ENCODE peak calls at places on chromosome 5, in nine cellular contexts. One of them, this sample, is unnamed.
A peak's percentile ranks its signal among the peaks of the same experiment; 100 is the strongest.

GRCh38 chr5:96000308-96000707 is 38.7 kb upstream of the ELL2 start:
- DNase-seq in A549: no peak
- DNase-seq in dorsolateral prefrontal cortex: no peak
- DNase-seq in AG09309: no peak
- DNase-seq in breast epithelium: no peak
- DNase-seq in NB4: no peak
- DNase-seq in B cell: no peak
- DNase-seq in cardiac fibroblast: no peak
- DNase-seq in left ventricle myocardium inferior: no peak
- DNase-seq in this sample: no peak

GRCh38 chr5:138282918-138283742 is 8.7 kb upstream of the GFRA3 start:
- DNase-seq in AG09309: peak; percentile 24
- DNase-seq in NB4: peak; percentile 71
- DNase-seq in dorsolateral prefrontal cortex: peak; percentile 42
- DNase-seq in B cell: no peak
- DNase-seq in A549: peak; percentile 76
- DNase-seq in left ventricle myocardium inferior: peak; percentile 20
- DNase-seq in breast epithelium: peak; percentile 33
- DNase-seq in cardiac fibroblast: peak; percentile 66
- DNase-seq in this sample: peak; percentile 23

GRCh38 chr5:79720096-79720495 is 30.5 kb downstream of the CMYA5 start:
- DNase-seq in dorsolateral prefrontal cortex: no peak
- DNase-seq in NB4: no peak
- DNase-seq in left ventricle myocardium inferior: no peak
- DNase-seq in breast epithelium: no peak
- DNase-seq in B cell: no peak
- DNase-seq in cardiac fibroblast: no peak
- DNase-seq in AG09309: no peak
- DNase-seq in A549: no peak
- DNase-seq in this sample: no peak

GRCh38 chr5:145010834-145011233 is 824.3 kb downstream of the PRELID2 start:
- DNase-seq in A549: no peak
- DNase-seq in dorsolateral prefrontal cortex: no peak
- DNase-seq in NB4: no peak
- DNase-seq in breast epithelium: no peak
- DNase-seq in left ventricle myocardium inferior: no peak
- DNase-seq in B cell: no peak
- DNase-seq in cardiac fibroblast: no peak
- DNase-seq in AG09309: no peak
- DNase-seq in this sample: no peak

GRCh38 chr5:147384346-147385193 is 125.3 kb downstream of the DPYSL3 start:
- DNase-seq in A549: no peak
- DNase-seq in B cell: no peak
- DNase-seq in dorsolateral prefrontal cortex: no peak
- DNase-seq in breast epithelium: no peak
- DNase-seq in cardiac fibroblast: no peak
- DNase-seq in left ventricle myocardium inferior: no peak
- DNase-seq in AG09309: no peak
- DNase-seq in NB4: no peak
- DNase-seq in this sample: no peak

GRCh38 chr5:95668728-95669127 is 14.1 kb downstream of the SPATA9 start:
- DNase-seq in breast epithelium: no peak
- DNase-seq in A549: no peak
- DNase-seq in B cell: no peak
- DNase-seq in dorsolateral prefrontal cortex: no peak
- DNase-seq in NB4: no peak
- DNase-seq in cardiac fibroblast: peak; percentile 46
- DNase-seq in left ventricle myocardium inferior: no peak
- DNase-seq in AG09309: no peak
- DNase-seq in this sample: no peak

GRCh38 chr5:132484386-132484715 is 6.2 kb downstream of the IRF1 start:
- DNase-seq in dorsolateral prefrontal cortex: peak; percentile 15
- DNase-seq in breast epithelium: no peak
- DNase-seq in B cell: no peak
- DNase-seq in cardiac fibroblast: no peak
- DNase-seq in NB4: no peak
- DNase-seq in left ventricle myocardium inferior: peak; percentile 7
- DNase-seq in A549: no peak
- DNase-seq in AG09309: no peak
- DNase-seq in this sample: no peak

GRCh38 chr5:123422433-123423277 is 548 bp downstream of the CEP120 start:
- DNase-seq in breast epithelium: no peak
- DNase-seq in B cell: no peak
- DNase-seq in NB4: peak; percentile 58
- DNase-seq in AG09309: no peak
- DNase-seq in dorsolateral prefrontal cortex: no peak
- DNase-seq in left ventricle myocardium inferior: no peak
- DNase-seq in cardiac fibroblast: peak; percentile 49
- DNase-seq in A549: peak; percentile 25
- DNase-seq in this sample: no peak

GRCh38 chr5:167953151-167953788 is 338.2 kb upstream of the WWC1 start:
- DNase-seq in A549: no peak
- DNase-seq in left ventricle myocardium inferior: no peak
- DNase-seq in cardiac fibroblast: no peak
- DNase-seq in B cell: no peak
- DNase-seq in AG09309: no peak
- DNase-seq in dorsolateral prefrontal cortex: no peak
- DNase-seq in breast epithelium: peak; percentile 31
- DNase-seq in NB4: no peak
- DNase-seq in this sample: no peak

DNA sequence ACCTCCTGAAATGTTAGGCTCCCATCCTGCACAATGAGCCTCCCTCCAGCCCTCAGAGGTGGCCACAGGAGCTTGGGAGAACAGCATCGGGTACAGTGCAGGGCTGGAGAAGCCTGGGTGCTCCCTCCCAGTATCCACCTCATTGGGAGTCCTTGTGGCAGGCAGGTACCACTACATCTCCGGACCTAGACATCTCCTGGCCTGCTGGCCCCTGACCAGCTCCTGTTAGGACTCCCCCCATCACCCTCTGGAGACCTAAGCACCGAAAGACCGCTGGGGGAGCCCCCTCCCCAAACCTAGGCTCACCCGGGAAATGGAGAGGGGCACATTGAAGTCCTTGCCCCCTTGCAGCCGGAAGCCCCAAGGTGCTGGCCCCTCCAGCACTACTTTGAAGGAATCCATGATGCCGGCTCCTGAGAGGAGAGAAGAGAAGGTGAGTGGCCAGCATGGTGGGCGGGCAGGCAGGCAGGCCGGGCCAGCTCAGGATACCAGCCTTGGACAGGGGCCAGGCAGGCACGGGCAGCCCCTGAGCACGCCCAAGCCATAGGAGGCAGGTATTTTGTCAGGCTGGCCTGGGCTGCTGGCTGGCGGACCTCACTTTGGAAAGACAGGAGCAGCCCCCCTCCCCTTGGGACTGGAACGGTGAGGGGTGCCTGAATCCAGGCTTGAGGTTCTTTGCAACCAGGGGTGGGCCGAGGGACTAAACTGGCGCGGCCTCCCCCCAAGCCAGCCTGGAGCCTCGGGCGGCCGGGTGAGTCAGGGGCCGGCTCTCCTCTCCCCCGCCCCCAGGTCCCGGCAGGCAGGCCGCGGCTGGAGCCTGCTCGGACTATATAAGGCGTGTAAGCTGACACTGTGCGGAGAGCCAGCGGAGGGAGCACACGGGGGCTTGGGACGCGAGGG is 1.0 kb downstream of the PDLIM7 start:
- DNase-seq in A549: peak; percentile 86
- DNase-seq in breast epithelium: peak; percentile 82
- DNase-seq in AG09309: peak; percentile 74
- DNase-seq in B cell: no peak
- DNase-seq in cardiac fibroblast: peak; percentile 93
- DNase-seq in NB4: peak; percentile 86
- DNase-seq in left ventricle myocardium inferior: peak; percentile 69
- DNase-seq in dorsolateral prefrontal cortex: no peak
- DNase-seq in this sample: peak; percentile 66
- TF ChIP-seq CTCF in A549: no peak
- TF ChIP-seq CTCF in breast epithelium: peak; percentile 26
- TF ChIP-seq CTCF in AG09309: peak; percentile 44
- TF ChIP-seq CTCF in B cell: peak; percentile 15
- TF ChIP-seq CTCF in cardiac fibroblast: peak; percentile 42
- TF ChIP-seq CTCF in NB4: no peak
- TF ChIP-seq CTCF in left ventricle myocardium inferior: peak; percentile 26
- TF ChIP-seq CTCF in dorsolateral prefrontal cortex: no peak
- TF ChIP-seq CTCF in this sample: peak; percentile 52

GRCh38 chr5:177515580-177515979 is 1.2 kb downstream of the DDX41 start:
- DNase-seq in dorsolateral prefrontal cortex: no peak
- DNase-seq in NB4: no peak
- DNase-seq in cardiac fibroblast: no peak
- DNase-seq in left ventricle myocardium inferior: no peak
- DNase-seq in B cell: no peak
- DNase-seq in A549: no peak
- DNase-seq in breast epithelium: no peak
- DNase-seq in AG09309: no peak
- DNase-seq in this sample: no peak

GRCh38 chr5:177513500-177513899 is 3.3 kb downstream of the DDX41 start:
- DNase-seq in AG09309: no peak
- DNase-seq in dorsolateral prefrontal cortex: no peak
- DNase-seq in left ventricle myocardium inferior: no peak
- DNase-seq in cardiac fibroblast: no peak
- DNase-seq in B cell: no peak
- DNase-seq in A549: no peak
- DNase-seq in breast epithelium: no peak
- DNase-seq in NB4: no peak
- DNase-seq in this sample: no peak

GRCh38 chr5:177514541-177514940 is 2.2 kb downstream of the DDX41 start:
- DNase-seq in dorsolateral prefrontal cortex: no peak
- DNase-seq in cardiac fibroblast: no peak
- DNase-seq in breast epithelium: no peak
- DNase-seq in left ventricle myocardium inferior: no peak
- DNase-seq in A549: no peak
- DNase-seq in NB4: no peak
- DNase-seq in B cell: no peak
- DNase-seq in AG09309: no peak
- DNase-seq in this sample: no peak

GRCh38 chr5:177519463-177520235 is 2.9 kb upstream of the DDX41 start:
- DNase-seq in AG09309: no peak
- DNase-seq in B cell: no peak
- DNase-seq in A549: no peak
- DNase-seq in NB4: no peak
- DNase-seq in breast epithelium: no peak
- DNase-seq in dorsolateral prefrontal cortex: no peak
- DNase-seq in cardiac fibroblast: no peak
- DNase-seq in left ventricle myocardium inferior: no peak
- DNase-seq in this sample: no peak

GRCh38 chr5:177516601-177517568 is at the start of gene DDX41:
- DNase-seq in A549: peak; percentile 99
- DNase-seq in cardiac fibroblast: peak; percentile 99
- DNase-seq in B cell: peak; percentile 98
- DNase-seq in dorsolateral prefrontal cortex: peak; percentile 97
- DNase-seq in AG09309: peak; percentile 98
- DNase-seq in breast epithelium: peak; percentile 97
- DNase-seq in left ventricle myocardium inferior: peak; percentile 98
- DNase-seq in NB4: peak; percentile 98
- DNase-seq in this sample: peak; percentile 94
- TF ChIP-seq CTCF in A549: no peak
- TF ChIP-seq CTCF in cardiac fibroblast: no peak
- TF ChIP-seq CTCF in B cell: no peak
- TF ChIP-seq CTCF in dorsolateral prefrontal cortex: peak; percentile 35
- TF ChIP-seq CTCF in AG09309: peak; percentile 21
- TF ChIP-seq CTCF in breast epithelium: no peak
- TF ChIP-seq CTCF in left ventricle myocardium inferior: peak; percentile 23
- TF ChIP-seq CTCF in NB4: no peak
- TF ChIP-seq CTCF in this sample: no peak

DNA sequence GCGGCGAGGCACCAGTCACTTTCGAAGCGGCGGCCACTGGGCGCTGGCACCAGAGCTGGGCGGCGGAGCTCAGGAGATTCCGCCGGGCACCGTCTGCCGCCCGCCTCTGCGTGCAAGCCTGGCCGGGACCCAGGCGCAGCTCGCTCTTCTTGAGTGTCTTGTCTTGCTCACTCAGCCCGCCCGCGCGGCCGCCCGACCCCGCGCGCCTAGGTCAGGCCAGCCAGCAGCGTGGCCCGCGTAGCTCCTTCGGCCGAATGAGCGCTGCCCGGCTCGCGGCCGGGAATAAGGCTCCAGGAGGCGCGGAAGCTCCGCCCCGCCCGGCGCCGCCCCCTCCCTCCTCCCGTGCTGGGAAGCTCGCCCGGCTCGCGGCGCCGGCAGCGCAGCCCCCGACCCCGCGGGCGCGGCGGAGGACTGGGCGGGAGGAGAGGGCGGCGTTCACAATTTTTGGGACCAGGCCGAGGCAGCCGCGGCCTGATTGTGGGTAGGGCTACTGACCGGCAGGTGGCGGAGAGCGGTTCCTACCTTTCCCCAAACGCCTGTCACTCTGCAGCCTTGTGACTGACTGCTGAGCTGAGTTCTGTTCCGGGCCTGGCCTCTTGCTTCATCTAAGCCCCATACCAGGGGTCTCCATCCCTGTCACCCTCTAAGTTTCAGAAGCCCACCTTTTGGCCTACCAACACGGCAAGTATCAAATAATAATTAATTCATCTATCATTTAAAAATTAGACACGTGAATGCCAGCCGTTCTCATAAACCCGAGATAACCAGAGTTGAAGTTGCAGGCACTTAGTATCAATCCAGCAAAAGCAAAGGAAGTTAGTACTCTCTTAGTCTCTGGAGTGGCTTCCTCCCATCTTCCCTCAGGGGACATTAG is at the start of gene HBEGF:
- DNase-seq in cardiac fibroblast: peak; percentile 65
- DNase-seq in dorsolateral prefrontal cortex: peak; percentile 88
- DNase-seq in left ventricle myocardium inferior: peak; percentile 88
- DNase-seq in A549: peak; percentile 69
- DNase-seq in breast epithelium: peak; percentile 62
- DNase-seq in AG09309: no peak
- DNase-seq in NB4: peak; percentile 90
- DNase-seq in B cell: peak; percentile 84
- DNase-seq in this sample: peak; percentile 66
- TF ChIP-seq CTCF in cardiac fibroblast: peak; percentile 45
- TF ChIP-seq CTCF in dorsolateral prefrontal cortex: peak; percentile 15
- TF ChIP-seq CTCF in left ventricle myocardium inferior: peak; percentile 65
- TF ChIP-seq CTCF in A549: no peak
- TF ChIP-seq CTCF in breast epithelium: peak; percentile 45
- TF ChIP-seq CTCF in AG09309: peak; percentile 52
- TF ChIP-seq CTCF in NB4: peak; percentile 40
- TF ChIP-seq CTCF in B cell: peak; percentile 68
- TF ChIP-seq CTCF in this sample: peak; percentile 69

DNA sequence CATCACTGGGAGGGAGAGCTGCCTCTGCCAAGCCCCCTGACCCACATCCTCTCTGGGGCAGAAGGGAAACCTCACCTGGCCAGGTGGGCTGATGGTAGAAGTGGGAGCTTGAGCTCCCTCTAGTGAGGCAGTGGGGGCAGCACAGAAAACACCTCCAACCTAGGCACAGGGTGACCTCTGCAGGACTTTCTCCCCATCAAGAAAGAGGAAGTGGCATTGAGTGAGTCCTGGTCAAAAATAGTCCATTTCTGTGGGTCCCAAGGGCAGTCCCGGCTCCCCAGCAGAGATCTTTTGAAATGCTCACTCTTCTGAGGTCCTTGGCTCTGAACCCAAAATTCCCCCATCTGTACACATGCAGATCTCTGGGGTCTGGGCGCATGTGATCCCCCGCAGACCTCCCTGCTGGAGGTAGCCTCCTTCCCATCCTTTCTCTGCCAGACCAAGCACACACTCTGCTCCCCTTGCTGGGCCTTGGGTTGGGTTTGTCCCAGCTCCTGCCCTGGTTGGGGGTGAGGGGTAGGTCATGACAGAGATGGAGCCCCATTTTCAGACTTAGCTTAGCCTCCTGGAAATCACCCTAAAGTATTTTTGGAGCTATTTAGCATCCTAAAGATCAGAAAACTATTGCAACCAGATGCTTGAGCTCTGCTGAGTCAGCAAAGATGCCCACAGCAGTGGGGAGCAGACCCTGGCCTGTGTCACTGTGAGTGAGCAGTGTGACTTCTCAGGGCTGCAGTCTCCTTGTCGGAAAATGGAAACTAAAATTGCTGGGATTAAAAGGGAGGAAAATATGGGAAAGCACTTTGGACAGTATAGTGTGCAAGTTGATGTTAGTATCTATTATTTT is 41.6 kb upstream of the LCP2 start:
- DNase-seq in left ventricle myocardium inferior: no peak
- DNase-seq in AG09309: no peak
- DNase-seq in breast epithelium: no peak
- DNase-seq in A549: no peak
- DNase-seq in B cell: peak; percentile 65
- DNase-seq in NB4: peak; percentile 76
- DNase-seq in dorsolateral prefrontal cortex: no peak
- DNase-seq in cardiac fibroblast: no peak
- DNase-seq in this sample: no peak
- TF ChIP-seq CTCF in left ventricle myocardium inferior: peak; percentile 63
- TF ChIP-seq CTCF in AG09309: no peak
- TF ChIP-seq CTCF in breast epithelium: peak; percentile 9
- TF ChIP-seq CTCF in A549: peak; percentile 5
- TF ChIP-seq CTCF in B cell: peak; percentile 70
- TF ChIP-seq CTCF in NB4: peak; percentile 74
- TF ChIP-seq CTCF in dorsolateral prefrontal cortex: peak; percentile 24
- TF ChIP-seq CTCF in cardiac fibroblast: no peak
- TF ChIP-seq CTCF in this sample: no peak